ENCODE peak calls at places on chromosome 6, in four cellular contexts. E is GM12865, B is Peyer's patch, S is neural progenitor cell. L is an unnamed sample.

GRCh38 chr6:165662671-165663282 is at the start of gene PDE10A:
- DNase-seq in E (no peak), B (no peak), S (peak), L (no peak)

GRCh38 chr6:98894810-98895209 is 52.9 kb downstream of the FBXL4 start:
- DNase-seq in E (no peak), B (no peak), S (no peak), L (no peak)

GRCh38 chr6:101527467-101527866 is 134.0 kb downstream of the GRIK2 start:
- DNase-seq in E (no peak), B (no peak), S (no peak), L (no peak)

GRCh38 chr6:110352603-110353303 is 5.4 kb downstream of the METTL24 start:
- DNase-seq in E (no peak), B (no peak), S (peak), L (no peak)

GRCh38 chr6:14512246-14512645 is 394.7 kb downstream of the CD83 start:
- DNase-seq in E (no peak), B (no peak), S (no peak), L (no peak)

GRCh38 chr6:132333639-132334516 is 67.4 kb downstream of the MOXD1 start:
- DNase-seq in E (no peak), B (no peak), S (no peak), L (no peak)

GRCh38 chr6:167571550-167571949 is 246.7 kb downstream of the TTLL2 start:
- DNase-seq in E (no peak), B (no peak), S (no peak), L (no peak)

GRCh38 chr6:134875367-134875766 is 74.5 kb downstream of the ALDH8A1 start:
- DNase-seq in E (peak), B (no peak), S (no peak), L (no peak)

GRCh38 chr6:17101422-17102257 is at the start of gene STMND1:
- DNase-seq in E (peak), B (no peak), S (peak), L (no peak)

GRCh38 chr6:147430811-147431210 is 77.7 kb upstream of the SAMD5 start:
- DNase-seq in E (no peak), B (no peak), S (no peak), L (no peak)

GRCh38 chr6:116087437-116088027 is 13.1 kb upstream of the NT5DC1 start:
- DNase-seq in E (peak), B (no peak), S (no peak), L (peak)

GRCh38 chr6:130050230-130050629 is 31.8 kb downstream of the L3MBTL3 start:
- DNase-seq in E (peak), B (no peak), S (no peak), L (no peak)

GRCh38 chr6:37531026-37531425 is 31.3 kb upstream of the CCDC167 start:
- DNase-seq in E (no peak), B (no peak), S (no peak), L (no peak)

GRCh38 chr6:106688177-106688951 is 59.0 kb downstream of the QRSL1 start:
- DNase-seq in E (peak), B (no peak), S (no peak), L (no peak)
- H3K4me3 ChIP-seq in E (no peak), B (no peak), S (no peak), L (no peak)

GRCh38 chr6:29752451-29753308 is 29.4 kb downstream of the HLA-F start:
- DNase-seq in E (peak), B (peak), S (peak), L (peak)
- TF ChIP-seq CTCF in E (peak), B (peak), S (peak), L (peak)

GRCh38 chr6:85452441-85452881 is 2.6 kb downstream of the NT5E start:
- DNase-seq in E (no peak), B (no peak), S (no peak), L (no peak)

GRCh38 chr6:85451586-85452306 is 1.9 kb downstream of the NT5E start:
- DNase-seq in E (no peak), B (no peak), S (no peak), L (no peak)

GRCh38 chr6:85455627-85456026 is 5.7 kb downstream of the NT5E start:
- DNase-seq in E (no peak), B (no peak), S (no peak), L (no peak)

GRCh38 chr6:85453052-85453451 is 3.2 kb downstream of the NT5E start:
- DNase-seq in E (no peak), B (no peak), S (no peak), L (no peak)

GRCh38 chr6:85453490-85453889 is 3.6 kb downstream of the NT5E start:
- DNase-seq in E (peak), B (no peak), S (no peak), L (no peak)
- H3K4me3 ChIP-seq in E (peak), B (no peak), S (no peak), L (no peak)

DNA sequence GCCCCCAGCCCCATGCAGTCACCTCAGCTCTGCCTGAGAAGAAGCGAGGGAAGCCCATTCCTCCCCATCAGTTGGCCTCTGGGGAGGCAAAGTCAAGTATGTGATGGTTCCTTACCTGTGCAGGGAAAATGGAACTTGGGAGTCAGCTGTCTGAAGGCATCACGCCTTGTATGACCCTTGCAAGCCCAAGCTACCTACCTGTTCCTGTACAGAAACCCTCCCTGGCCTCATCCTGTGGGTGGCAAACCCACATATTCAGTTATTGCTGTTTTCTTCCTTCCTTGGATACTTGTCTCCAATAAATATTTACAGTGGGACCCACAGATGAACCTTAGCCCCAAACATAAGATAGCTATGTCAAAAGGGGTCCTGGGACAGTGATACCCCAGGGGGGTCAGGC is 92.2 kb upstream of the MLN start:
- DNase-seq in E (no peak), B (no peak), S (no peak), L (no peak)
- TF ChIP-seq CTCF in E (no peak), B (no peak), S (no peak), L (no peak)

DNA sequence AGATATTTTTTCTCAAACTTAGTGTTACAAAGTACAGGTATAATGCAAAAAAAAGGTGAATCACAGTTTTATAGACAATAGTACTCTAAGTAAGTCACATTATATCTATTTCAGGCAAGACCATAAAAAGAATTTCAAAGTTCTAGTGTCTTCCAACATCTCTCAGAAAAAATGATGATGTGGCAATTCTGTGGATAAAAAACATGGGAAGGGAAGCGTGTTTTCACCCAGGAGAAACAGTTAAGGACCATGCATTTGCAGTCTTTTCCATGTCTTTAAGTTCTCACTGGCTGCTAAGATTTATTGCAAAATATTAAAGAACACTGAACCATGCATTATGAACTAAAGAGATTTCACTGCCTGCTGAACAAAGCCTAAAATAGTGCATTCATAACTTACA is 1.8 kb downstream of the SSR1 start:
- DNase-seq in E (no peak), B (no peak), S (no peak), L (no peak)
- H3K4me3 ChIP-seq in E (peak), B (no peak), S (peak), L (peak)